ENCODE peak calls at places on chromosomes 11 and 22, in eight cellular contexts. One of them, this sample, is unnamed.

GRCh38 chr11:27012254-27012921 is 18.5 kb downstream of the FIBIN start:
- DNase-seq in KBM-7: no peak
- DNase-seq in HS-5: no peak
- DNase-seq in astrocyte of the hippocampus: peak; percentile 75
- DNase-seq in left ventricle myocardium inferior: no peak
- DNase-seq in myocyte: peak; percentile 79
- DNase-seq in fibroblast of mammary gland: peak; percentile 63
- DNase-seq in BE2C: peak; percentile 44
- DNase-seq in this sample: no peak

GRCh38 chr11:26187639-26188038 is 144.3 kb upstream of the ANO3 start:
- DNase-seq in KBM-7: no peak
- DNase-seq in myocyte: peak; percentile 45
- DNase-seq in fibroblast of mammary gland: peak; percentile 86
- DNase-seq in astrocyte of the hippocampus: peak; percentile 41
- DNase-seq in HS-5: peak; percentile 79
- DNase-seq in BE2C: no peak
- DNase-seq in left ventricle myocardium inferior: no peak
- DNase-seq in this sample: peak; percentile 71

GRCh38 chr22:19568337-19569311 is 44.4 kb upstream of the CLDN5 start:
- DNase-seq in left ventricle myocardium inferior: no peak
- DNase-seq in myocyte: peak; percentile 58
- DNase-seq in HS-5: peak; percentile 89
- DNase-seq in BE2C: no peak
- DNase-seq in KBM-7: no peak
- DNase-seq in astrocyte of the hippocampus: peak; percentile 29
- DNase-seq in fibroblast of mammary gland: peak; percentile 95
- DNase-seq in this sample: peak; percentile 64

GRCh38 chr11:101497292-101497691 is 86.5 kb downstream of the TRPC6 start:
- DNase-seq in BE2C: no peak
- DNase-seq in HS-5: no peak
- DNase-seq in astrocyte of the hippocampus: no peak
- DNase-seq in fibroblast of mammary gland: no peak
- DNase-seq in myocyte: no peak
- DNase-seq in KBM-7: no peak
- DNase-seq in left ventricle myocardium inferior: no peak
- DNase-seq in this sample: no peak

GRCh38 chr11:128297111-128297651 is 290.2 kb downstream of the ETS1 start:
- DNase-seq in fibroblast of mammary gland: no peak
- DNase-seq in myocyte: no peak
- DNase-seq in KBM-7: no peak
- DNase-seq in BE2C: no peak
- DNase-seq in left ventricle myocardium inferior: no peak
- DNase-seq in astrocyte of the hippocampus: no peak
- DNase-seq in HS-5: no peak
- DNase-seq in this sample: no peak

GRCh38 chr22:24501366-24502005 is 6.4 kb downstream of the UPB1 start:
- DNase-seq in HS-5: no peak
- DNase-seq in fibroblast of mammary gland: no peak
- DNase-seq in BE2C: no peak
- DNase-seq in KBM-7: no peak
- DNase-seq in astrocyte of the hippocampus: no peak
- DNase-seq in left ventricle myocardium inferior: no peak
- DNase-seq in myocyte: no peak
- DNase-seq in this sample: no peak

GRCh38 chr11:67396587-67397398 is 4.9 kb downstream of the PPP1CA start:
- DNase-seq in BE2C: no peak
- DNase-seq in astrocyte of the hippocampus: no peak
- DNase-seq in left ventricle myocardium inferior: no peak
- DNase-seq in myocyte: no peak
- DNase-seq in HS-5: no peak
- DNase-seq in KBM-7: peak; percentile 44
- DNase-seq in fibroblast of mammary gland: no peak
- DNase-seq in this sample: no peak

GRCh38 chr22:42388130-42388797 is 43.9 kb downstream of the NFAM1 start:
- DNase-seq in BE2C: peak; percentile 89
- DNase-seq in KBM-7: no peak
- DNase-seq in fibroblast of mammary gland: no peak
- DNase-seq in left ventricle myocardium inferior: no peak
- DNase-seq in astrocyte of the hippocampus: peak; percentile 56
- DNase-seq in myocyte: peak; percentile 34
- DNase-seq in HS-5: no peak
- DNase-seq in this sample: no peak

GRCh38 chr11:64924910-64925284 is 408 bp downstream of the PPP2R5B start:
- DNase-seq in HS-5: no peak
- DNase-seq in astrocyte of the hippocampus: peak; percentile 41
- DNase-seq in left ventricle myocardium inferior: no peak
- DNase-seq in fibroblast of mammary gland: no peak
- DNase-seq in KBM-7: no peak
- DNase-seq in BE2C: no peak
- DNase-seq in myocyte: peak; percentile 15
- DNase-seq in this sample: no peak

GRCh38 chr11:124602193-124602592 is 9.0 kb upstream of the PANX3 start:
- DNase-seq in KBM-7: no peak
- DNase-seq in HS-5: peak; percentile 76
- DNase-seq in left ventricle myocardium inferior: no peak
- DNase-seq in myocyte: peak; percentile 53
- DNase-seq in BE2C: no peak
- DNase-seq in fibroblast of mammary gland: peak; percentile 72
- DNase-seq in astrocyte of the hippocampus: peak; percentile 15
- DNase-seq in this sample: no peak

GRCh38 chr11:17764446-17765218 is 30.1 kb downstream of the KCNC1 start:
- DNase-seq in KBM-7: no peak
- DNase-seq in HS-5: no peak
- DNase-seq in myocyte: no peak
- DNase-seq in left ventricle myocardium inferior: no peak
- DNase-seq in BE2C: peak; percentile 47
- DNase-seq in fibroblast of mammary gland: no peak
- DNase-seq in astrocyte of the hippocampus: no peak
- DNase-seq in this sample: no peak

GRCh38 chr11:90448280-90448679 is 225.4 kb upstream of the CHORDC1 start:
- DNase-seq in astrocyte of the hippocampus: no peak
- DNase-seq in fibroblast of mammary gland: no peak
- DNase-seq in left ventricle myocardium inferior: no peak
- DNase-seq in myocyte: no peak
- DNase-seq in BE2C: no peak
- DNase-seq in KBM-7: no peak
- DNase-seq in HS-5: no peak
- DNase-seq in this sample: no peak

GRCh38 chr11:3849297-3849874 is 6.1 kb upstream of the STIM1 start:
- DNase-seq in left ventricle myocardium inferior: no peak
- DNase-seq in myocyte: peak; percentile 67
- DNase-seq in KBM-7: peak; percentile 85
- DNase-seq in HS-5: no peak
- DNase-seq in BE2C: peak; percentile 17
- DNase-seq in astrocyte of the hippocampus: peak; percentile 68
- DNase-seq in fibroblast of mammary gland: peak; percentile 52
- DNase-seq in this sample: no peak

GRCh38 chr11:68727783-68728182 is 23.5 kb downstream of the TESMIN start:
- DNase-seq in astrocyte of the hippocampus: no peak
- DNase-seq in HS-5: no peak
- DNase-seq in left ventricle myocardium inferior: no peak
- DNase-seq in fibroblast of mammary gland: peak; percentile 19
- DNase-seq in BE2C: no peak
- DNase-seq in myocyte: no peak
- DNase-seq in KBM-7: no peak
- DNase-seq in this sample: no peak

GRCh38 chr11:10866893-10867331 is 9.1 kb upstream of the ZBED5 start:
- DNase-seq in HS-5: no peak
- DNase-seq in left ventricle myocardium inferior: no peak
- DNase-seq in KBM-7: no peak
- DNase-seq in fibroblast of mammary gland: peak; percentile 73
- DNase-seq in BE2C: peak; percentile 15
- DNase-seq in myocyte: peak; percentile 28
- DNase-seq in astrocyte of the hippocampus: peak; percentile 58
- DNase-seq in this sample: no peak

GRCh38 chr22:23525510-23525909 is 54.6 kb downstream of the IGLL1 start:
- DNase-seq in fibroblast of mammary gland: no peak
- DNase-seq in myocyte: no peak
- DNase-seq in left ventricle myocardium inferior: no peak
- DNase-seq in astrocyte of the hippocampus: no peak
- DNase-seq in BE2C: no peak
- DNase-seq in HS-5: no peak
- DNase-seq in KBM-7: no peak
- DNase-seq in this sample: no peak

GRCh38 chr11:118660646-118661424 is 18.6 kb downstream of the TREH start:
- DNase-seq in HS-5: no peak
- DNase-seq in myocyte: no peak
- DNase-seq in BE2C: no peak
- DNase-seq in astrocyte of the hippocampus: no peak
- DNase-seq in fibroblast of mammary gland: no peak
- DNase-seq in left ventricle myocardium inferior: no peak
- DNase-seq in KBM-7: no peak
- DNase-seq in this sample: no peak

GRCh38 chr11:114167355-114168085 is 108.0 kb downstream of the ZBTB16 start:
- DNase-seq in KBM-7: no peak
- DNase-seq in HS-5: no peak
- DNase-seq in myocyte: no peak
- DNase-seq in BE2C: no peak
- DNase-seq in left ventricle myocardium inferior: no peak
- DNase-seq in fibroblast of mammary gland: no peak
- DNase-seq in astrocyte of the hippocampus: peak; percentile 28
- DNase-seq in this sample: no peak

GRCh38 chr11:73376803-73377629 is 817 bp downstream of the RELT start:
- DNase-seq in myocyte: peak; percentile 59
- DNase-seq in KBM-7: peak; percentile 84
- DNase-seq in HS-5: peak; percentile 57
- DNase-seq in astrocyte of the hippocampus: peak; percentile 62
- DNase-seq in left ventricle myocardium inferior: peak; percentile 45
- DNase-seq in BE2C: peak; percentile 35
- DNase-seq in fibroblast of mammary gland: peak; percentile 78
- DNase-seq in this sample: peak; percentile 47

GRCh38 chr11:64801591-64802369 is 1.2 kb downstream of the MAP4K2 start:
- DNase-seq in fibroblast of mammary gland: no peak
- DNase-seq in KBM-7: peak; percentile 35
- DNase-seq in astrocyte of the hippocampus: no peak
- DNase-seq in left ventricle myocardium inferior: no peak
- DNase-seq in BE2C: no peak
- DNase-seq in HS-5: no peak
- DNase-seq in myocyte: no peak
- DNase-seq in this sample: no peak

GRCh38 chr22:37211075-37211852 is 1.0 kb downstream of the SSTR3 start:
- DNase-seq in myocyte: no peak
- DNase-seq in BE2C: no peak
- DNase-seq in KBM-7: no peak
- DNase-seq in astrocyte of the hippocampus: no peak
- DNase-seq in left ventricle myocardium inferior: no peak
- DNase-seq in fibroblast of mammary gland: no peak
- DNase-seq in HS-5: no peak
- DNase-seq in this sample: no peak

GRCh38 chr11:22787565-22788162 is 41.9 kb downstream of the SVIP start:
- DNase-seq in fibroblast of mammary gland: peak; percentile 36
- DNase-seq in BE2C: peak; percentile 17
- DNase-seq in KBM-7: peak; percentile 48
- DNase-seq in myocyte: peak; percentile 56
- DNase-seq in HS-5: no peak
- DNase-seq in astrocyte of the hippocampus: peak; percentile 75
- DNase-seq in left ventricle myocardium inferior: no peak
- DNase-seq in this sample: peak; percentile 14

GRCh38 chr11:41116970-41117369 is 342.5 kb downstream of the LRRC4C start:
- DNase-seq in left ventricle myocardium inferior: no peak
- DNase-seq in HS-5: no peak
- DNase-seq in KBM-7: no peak
- DNase-seq in BE2C: no peak
- DNase-seq in fibroblast of mammary gland: no peak
- DNase-seq in astrocyte of the hippocampus: no peak
- DNase-seq in myocyte: no peak
- DNase-seq in this sample: no peak

GRCh38 chr22:42920101-42920820 is 63.2 kb upstream of the ARFGAP3 start:
- DNase-seq in fibroblast of mammary gland: no peak
- DNase-seq in HS-5: no peak
- DNase-seq in left ventricle myocardium inferior: no peak
- DNase-seq in myocyte: peak; percentile 48
- DNase-seq in BE2C: no peak
- DNase-seq in astrocyte of the hippocampus: peak; percentile 65
- DNase-seq in KBM-7: no peak
- DNase-seq in this sample: peak; percentile 50

GRCh38 chr11:77104727-77105126 is 2.1 kb downstream of the OMP start:
- DNase-seq in left ventricle myocardium inferior: no peak
- DNase-seq in astrocyte of the hippocampus: peak; percentile 55
- DNase-seq in BE2C: no peak
- DNase-seq in KBM-7: no peak
- DNase-seq in HS-5: no peak
- DNase-seq in myocyte: no peak
- DNase-seq in fibroblast of mammary gland: no peak
- DNase-seq in this sample: no peak

GRCh38 chr22:43883719-43884415 is 7.9 kb downstream of the PNPLA5 start:
- DNase-seq in left ventricle myocardium inferior: no peak
- DNase-seq in myocyte: no peak
- DNase-seq in astrocyte of the hippocampus: no peak
- DNase-seq in HS-5: no peak
- DNase-seq in fibroblast of mammary gland: no peak
- DNase-seq in BE2C: no peak
- DNase-seq in KBM-7: no peak
- DNase-seq in this sample: no peak

GRCh38 chr11:125258626-125259025 is 94.1 kb downstream of the PKNOX2 start:
- DNase-seq in fibroblast of mammary gland: no peak
- DNase-seq in myocyte: no peak
- DNase-seq in BE2C: peak; percentile 39
- DNase-seq in left ventricle myocardium inferior: no peak
- DNase-seq in astrocyte of the hippocampus: no peak
- DNase-seq in KBM-7: no peak
- DNase-seq in HS-5: no peak
- DNase-seq in this sample: no peak

GRCh38 chr22:38133331-38133730 is 22.8 kb upstream of the BAIAP2L2 start:
- DNase-seq in fibroblast of mammary gland: no peak
- DNase-seq in left ventricle myocardium inferior: no peak
- DNase-seq in myocyte: no peak
- DNase-seq in KBM-7: no peak
- DNase-seq in HS-5: no peak
- DNase-seq in astrocyte of the hippocampus: no peak
- DNase-seq in BE2C: no peak
- DNase-seq in this sample: no peak

GRCh38 chr11:114307524-114308203 is 11.5 kb downstream of the NNMT start:
- DNase-seq in BE2C: no peak
- DNase-seq in KBM-7: peak; percentile 36
- DNase-seq in HS-5: peak; percentile 62
- DNase-seq in fibroblast of mammary gland: peak; percentile 91
- DNase-seq in left ventricle myocardium inferior: peak; percentile 45
- DNase-seq in myocyte: peak; percentile 86
- DNase-seq in astrocyte of the hippocampus: peak; percentile 60
- DNase-seq in this sample: peak; percentile 78

GRCh38 chr22:23760056-23760455 is 2.7 kb upstream of the C22orf15 start:
- DNase-seq in astrocyte of the hippocampus: no peak
- DNase-seq in left ventricle myocardium inferior: no peak
- DNase-seq in BE2C: no peak
- DNase-seq in HS-5: no peak
- DNase-seq in myocyte: no peak
- DNase-seq in KBM-7: no peak
- DNase-seq in fibroblast of mammary gland: no peak
- DNase-seq in this sample: no peak

GRCh38 chr11:35009191-35009940 is 92.9 kb downstream of the PDHX start:
- DNase-seq in myocyte: peak; percentile 61
- DNase-seq in HS-5: no peak
- DNase-seq in left ventricle myocardium inferior: no peak
- DNase-seq in BE2C: no peak
- DNase-seq in fibroblast of mammary gland: peak; percentile 85
- DNase-seq in astrocyte of the hippocampus: peak; percentile 92
- DNase-seq in KBM-7: no peak
- DNase-seq in this sample: no peak

GRCh38 chr11:86594746-86595145 is 77.7 kb downstream of the ME3 start:
- DNase-seq in BE2C: no peak
- DNase-seq in left ventricle myocardium inferior: no peak
- DNase-seq in KBM-7: no peak
- DNase-seq in myocyte: no peak
- DNase-seq in astrocyte of the hippocampus: no peak
- DNase-seq in fibroblast of mammary gland: peak; percentile 53
- DNase-seq in HS-5: no peak
- DNase-seq in this sample: no peak

GRCh38 chr22:20530368-20531153 is 23.2 kb downstream of the MED15 start:
- DNase-seq in myocyte: peak; percentile 85
- DNase-seq in HS-5: no peak
- DNase-seq in fibroblast of mammary gland: peak; percentile 84
- DNase-seq in astrocyte of the hippocampus: peak; percentile 84
- DNase-seq in KBM-7: no peak
- DNase-seq in left ventricle myocardium inferior: no peak
- DNase-seq in BE2C: no peak
- DNase-seq in this sample: no peak

GRCh38 chr11:32586576-32587190 is 3.1 kb downstream of the EIF3M start:
- DNase-seq in HS-5: no peak
- DNase-seq in left ventricle myocardium inferior: no peak
- DNase-seq in myocyte: no peak
- DNase-seq in astrocyte of the hippocampus: peak; percentile 21
- DNase-seq in KBM-7: peak; percentile 45
- DNase-seq in BE2C: peak; percentile 4
- DNase-seq in fibroblast of mammary gland: peak; percentile 46
- DNase-seq in this sample: no peak

This sample was measured in AG04449.